ENCODE peak calls at places on chromosomes 16 and 17, in ten cellular contexts. E is stimulated activated CD4-positive, alpha-beta T cell treated with anti-CD3 and anti-CD28 coated beads, Interleukin-4, amount 100 ng/mL, for 1 hour; F is stimulated activated effector memory CD8-positive, alpha-beta T cell treated with anti-CD3 and anti-CD28 coated beads, Interleukin-12 subunit alpha, Interleukin-12 subunit beta, amount 100 ng/mL, for 72 hours; K is DMS153; D is astrocyte of the spinal cord; S is T-helper 2 cell; V is iPS-NIHi11; T is neural crest cell; X is lower leg skin; G is mucosa of descending colon. H is an unnamed sample.

GRCh38 chr16:9177861-9178260 is 86.4 kb downstream of the HAPSTR1 start:
- DNase-seq in V (no peak), X (no peak), D (no peak), E (no peak), K (peak), S (no peak), G (no peak), F (no peak), T (no peak), H (no peak)

GRCh38 chr16:57824880-57825279 is 22.6 kb upstream of the KIFC3 start:
- DNase-seq in S (no peak), K (no peak), X (no peak), G (no peak), E (no peak), T (no peak), D (no peak), V (peak), F (no peak), H (no peak)

GRCh38 chr16:83400234-83400633 is 407.5 kb upstream of the HSBP1 start:
- DNase-seq in S (no peak), E (no peak), G (no peak), T (no peak), K (peak), F (no peak), V (peak), X (no peak), D (no peak), H (no peak)

GRCh38 chr16:51306116-51306515 is 155.0 kb upstream of the SALL1 start:
- DNase-seq in X (no peak), G (no peak), F (no peak), T (no peak), V (no peak), D (no peak), E (no peak), K (no peak), S (no peak), H (no peak)

GRCh38 chr17:19418312-19418992 is 7.4 kb downstream of the RNF112 start:
- DNase-seq in X (no peak), F (no peak), D (peak), T (no peak), G (no peak), V (no peak), K (no peak), E (peak), S (no peak), H (peak)

GRCh38 chr16:27740496-27741201 is 190.7 kb downstream of the KATNIP start:
- DNase-seq in E (no peak), S (no peak), G (no peak), F (no peak), V (no peak), K (no peak), D (peak), T (no peak), X (no peak), H (no peak)

GRCh38 chr16:81405702-81406113 is 38.9 kb upstream of the CMIP start:
- DNase-seq in V (peak), T (no peak), F (no peak), K (no peak), X (no peak), D (peak), E (no peak), G (no peak), S (no peak), H (no peak)

GRCh38 chr17:77634710-77635109 is 323.8 kb upstream of the TNRC6C start:
- DNase-seq in F (no peak), S (no peak), V (no peak), D (no peak), T (no peak), K (no peak), E (no peak), G (no peak), X (no peak), H (no peak)

GRCh38 chr17:28846231-28846630 is 3.6 kb upstream of the FAM222B start:
- DNase-seq in E (peak), D (no peak), S (no peak), T (no peak), K (no peak), G (peak), X (no peak), F (no peak), V (no peak), H (no peak)

GRCh38 chr16:84827131-84827574 is 7.4 kb downstream of the CRISPLD2 start:
- DNase-seq in K (no peak), X (peak), V (no peak), E (no peak), G (no peak), D (no peak), S (no peak), T (no peak), F (no peak), H (no peak)

GRCh38 chr17:73773702-73774101 is 129.5 kb upstream of the SDK2 start:
- DNase-seq in T (no peak), F (no peak), G (no peak), E (no peak), K (no peak), D (no peak), V (no peak), S (no peak), X (no peak), H (no peak)

GRCh38 chr17:44221072-44221861 is 1.8 kb upstream of the UBTF start:
- DNase-seq in F (peak), E (peak), D (peak), X (peak), T (peak), V (peak), S (peak), K (peak), G (peak), H (no peak)

GRCh38 chr17:1865252-1866037 is 35.6 kb downstream of the RPA1 start:
- DNase-seq in F (peak), G (no peak), T (no peak), D (peak), X (no peak), K (no peak), S (peak), V (peak), E (peak), H (no peak)

GRCh38 chr17:43353364-43353763 is 45.4 kb upstream of the ARL4D start:
- DNase-seq in D (no peak), F (no peak), E (no peak), S (no peak), T (no peak), K (no peak), V (no peak), X (no peak), G (no peak), H (no peak)

GRCh38 chr16:15073101-15073500 is 17.2 kb upstream of the NTAN1 start:
- DNase-seq in G (no peak), D (no peak), E (no peak), F (no peak), S (no peak), T (no peak), K (no peak), V (no peak), X (no peak), H (no peak)

GRCh38 chr17:82703935-82704865 is 5.7 kb upstream of the RAB40B start:
- DNase-seq in V (no peak), E (no peak), T (no peak), K (no peak), S (no peak), X (no peak), D (no peak), G (peak), F (no peak), H (no peak)

GRCh38 chr16:78065344-78065743 is 34.1 kb upstream of the WWOX start:
- DNase-seq in T (no peak), S (no peak), D (peak), E (no peak), F (no peak), X (no peak), K (no peak), G (no peak), V (no peak), H (no peak)

GRCh38 chr17:80006339-80006720 is 29.3 kb downstream of the TBC1D16 start:
- DNase-seq in G (no peak), E (no peak), D (no peak), V (no peak), S (no peak), K (no peak), T (no peak), F (no peak), X (no peak), H (no peak)

GRCh38 chr17:39979865-39980401 is 674 bp upstream of the PSMD3 start:
- DNase-seq in V (peak), G (no peak), T (no peak), F (no peak), E (peak), S (no peak), D (no peak), X (no peak), K (no peak), H (peak)

GRCh38 chr17:15513859-15514446 is 46.5 kb upstream of the CDRT4 start:
- DNase-seq in X (no peak), V (no peak), D (no peak), G (no peak), T (no peak), S (no peak), F (no peak), E (no peak), K (no peak), H (no peak)

GRCh38 chr17:17021194-17021863 is 20.9 kb upstream of the MPRIP start:
- DNase-seq in E (no peak), S (no peak), V (peak), T (no peak), G (peak), D (no peak), X (no peak), K (no peak), F (no peak), H (no peak)

GRCh38 chr16:85539629-85540291 is 73.4 kb upstream of the GSE1 start:
- DNase-seq in K (no peak), D (no peak), G (no peak), E (no peak), F (no peak), X (no peak), S (no peak), T (no peak), V (no peak), H (no peak)

GRCh38 chr16:27819356-27819755 is 244.2 kb downstream of the GSG1L start:
- DNase-seq in G (no peak), K (no peak), F (no peak), E (no peak), V (no peak), T (no peak), S (no peak), D (no peak), X (no peak), H (no peak)

GRCh38 chr16:4344659-4345438 is 6.3 kb downstream of the PAM16 start:
- DNase-seq in G (no peak), F (no peak), T (no peak), D (peak), E (no peak), K (peak), V (no peak), X (no peak), S (no peak), H (no peak)

GRCh38 chr17:77319211-77320031 is 178.7 kb downstream of the SEC14L1 start:
- DNase-seq in E (peak), V (no peak), F (peak), K (no peak), G (peak), T (no peak), D (peak), S (peak), X (peak), H (peak)

GRCh38 chr16:5056347-5056746 is 9.4 kb downstream of the C16orf89 start:
- DNase-seq in V (peak), F (peak), G (no peak), T (peak), S (peak), D (no peak), E (peak), X (no peak), K (no peak), H (no peak)

GRCh38 chr17:44361292-44362055 is 2.2 kb downstream of the FAM171A2 start:
- DNase-seq in G (no peak), X (no peak), E (no peak), S (no peak), F (no peak), T (no peak), K (no peak), D (no peak), V (no peak), H (no peak)

GRCh38 chr16:49592507-49593422 is 219.2 kb downstream of the C16orf78 start:
- DNase-seq in K (no peak), V (peak), T (peak), E (peak), X (no peak), F (peak), G (no peak), S (no peak), D (peak), H (no peak)

GRCh38 chr16:15775663-15776304 is 81.0 kb downstream of the MYH11 start:
- DNase-seq in E (no peak), F (no peak), D (no peak), K (no peak), V (no peak), G (no peak), S (no peak), X (no peak), T (no peak), H (no peak)

GRCh38 chr17:15411556-15412198 is 55.7 kb downstream of the CDRT4 start:
- DNase-seq in G (no peak), D (no peak), T (no peak), V (no peak), X (peak), K (no peak), E (no peak), S (no peak), F (no peak), H (peak)

GRCh38 chr16:57471852-57472664 is 9.6 kb downstream of the POLR2C start:
- DNase-seq in V (peak), S (no peak), F (no peak), K (no peak), G (peak), E (no peak), T (no peak), X (no peak), D (no peak), H (no peak)

GRCh38 chr17:46147167-46147749 is 46.0 kb downstream of the KANSL1 start:
- DNase-seq in F (no peak), T (no peak), E (no peak), K (no peak), V (no peak), G (no peak), D (no peak), S (no peak), X (no peak), H (no peak)

GRCh38 chr17:28398280-28398981 is 7.6 kb downstream of the SLC46A1 start:
- DNase-seq in K (no peak), T (no peak), S (no peak), E (no peak), D (no peak), F (no peak), G (no peak), X (no peak), V (no peak), H (no peak)

GRCh38 chr16:11370084-11370931 is 25.0 kb downstream of the RMI2 start:
- DNase-seq in F (no peak), G (peak), K (no peak), T (no peak), D (no peak), E (no peak), S (no peak), V (no peak), X (no peak), H (no peak)